ENCODE peak calls at places on chromosomes 3 and 15, in nine cellular contexts. Z, C, A, R, S, P, X, B and J are unnamed samples.

GRCh38 chr3:13484861-13485590 is 4.9 kb downstream of the HDAC11 start:
- DNase-seq in Z (peak), C (peak), A (no peak), R (no peak), S (no peak), P (no peak), X (no peak), B (no peak), J (no peak)

GRCh38 chr3:13647314-13648059 is 98.6 kb downstream of the FBLN2 start:
- DNase-seq in Z (peak), C (no peak), A (no peak), R (no peak), S (no peak), P (peak), X (no peak), B (no peak), J (no peak)

GRCh38 chr15:68054658-68055223 is 626 bp downstream of the PIAS1 start:
- DNase-seq in Z (peak), C (peak), A (peak), R (peak), S (peak), P (peak), X (peak), B (no peak), J (no peak)

GRCh38 chr15:75156306-75157215 is 45.1 kb upstream of the C15orf39 start:
- DNase-seq in Z (no peak), C (peak), A (no peak), R (no peak), S (peak), P (no peak), X (no peak), B (no peak), J (no peak)

GRCh38 chr3:76991165-76991564 is 48.7 kb upstream of the ROBO2 start:
- DNase-seq in Z (no peak), C (no peak), A (no peak), R (no peak), S (no peak), P (no peak), X (no peak), B (no peak), J (no peak)

GRCh38 chr15:76059320-76060097 is at the start of gene TMEM266:
- DNase-seq in Z (peak), C (peak), A (no peak), R (no peak), S (peak), P (peak), X (no peak), B (no peak), J (no peak)

GRCh38 chr3:120028271-120029047 is 65.8 kb downstream of the GSK3B start:
- DNase-seq in Z (no peak), C (no peak), A (no peak), R (no peak), S (no peak), P (no peak), X (no peak), B (no peak), J (no peak)

GRCh38 chr3:184295771-184296170 is 3.3 kb upstream of the PSMD2 start:
- DNase-seq in Z (no peak), C (no peak), A (no peak), R (no peak), S (no peak), P (no peak), X (no peak), B (no peak), J (no peak)

GRCh38 chr3:146052791-146053310 is 108.1 kb downstream of the PLOD2 start:
- DNase-seq in Z (peak), C (no peak), A (no peak), R (no peak), S (no peak), P (peak), X (no peak), B (no peak), J (no peak)

DNA sequence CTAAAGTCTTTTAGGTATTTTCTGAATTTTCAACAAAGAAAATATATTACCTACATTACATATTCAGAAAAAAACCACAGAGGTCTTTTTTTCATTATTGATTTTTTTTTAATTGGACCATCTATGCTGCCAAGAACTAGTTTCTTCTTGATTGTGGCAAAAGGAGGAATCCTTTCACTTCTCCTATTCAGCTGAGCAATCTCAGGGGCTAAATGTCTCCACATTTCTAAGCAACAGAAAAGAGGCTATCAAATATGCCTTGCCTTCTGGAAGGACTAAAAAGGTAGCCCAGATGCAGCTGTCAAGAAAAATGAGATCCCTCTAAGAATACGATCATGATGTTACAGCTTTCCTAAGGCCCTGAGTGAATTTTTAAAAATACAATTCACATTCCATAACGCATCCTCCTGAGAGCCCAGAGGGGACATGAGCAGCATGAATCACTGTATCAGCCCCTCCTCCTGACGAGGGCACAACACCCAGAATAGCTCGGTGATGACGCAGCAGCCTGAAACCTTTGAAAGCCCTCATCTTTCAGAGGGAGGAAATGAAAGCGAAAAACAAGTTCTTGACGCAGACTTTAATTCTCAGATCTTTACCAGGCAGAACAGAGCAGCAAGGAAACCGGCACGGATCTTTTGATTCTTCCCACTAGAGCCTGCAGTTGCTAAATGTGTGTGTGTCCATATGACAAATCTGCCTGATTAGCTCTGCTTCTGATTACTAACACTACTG is 24.6 kb downstream of the RUBCN start:
- DNase-seq in Z (peak), C (no peak), A (peak), R (peak), S (peak), P (peak), X (peak), B (peak), J (peak)
- H3K4me3 ChIP-seq in Z (peak), C (no peak), A (peak), R (peak), S (peak), P (peak), X (peak), B (peak), J (no peak)

GRCh38 chr15:40443255-40443654 is 2.5 kb downstream of the BAHD1 start:
- DNase-seq in Z (no peak), C (no peak), A (no peak), R (no peak), S (no peak), P (no peak), X (no peak), B (no peak), J (no peak)

GRCh38 chr15:40440300-40441011 is at the start of gene BAHD1:
- DNase-seq in Z (peak), C (peak), A (peak), R (peak), S (peak), P (peak), X (peak), B (peak), J (peak)

GRCh38 chr15:40443846-40444245 is 3.1 kb downstream of the BAHD1 start:
- DNase-seq in Z (no peak), C (no peak), A (no peak), R (no peak), S (no peak), P (peak), X (no peak), B (no peak), J (no peak)

GRCh38 chr15:40441012-40441735 is 421 bp downstream of the BAHD1 start:
- DNase-seq in Z (no peak), C (peak), A (no peak), R (peak), S (no peak), P (peak), X (no peak), B (no peak), J (no peak)

GRCh38 chr15:40441736-40442531 is 1.2 kb downstream of the BAHD1 start:
- DNase-seq in Z (no peak), C (peak), A (no peak), R (peak), S (peak), P (peak), X (no peak), B (no peak), J (no peak)
- H3K4me3 ChIP-seq in Z (peak), C (peak), A (peak), R (peak), S (peak), P (peak), X (peak), B (peak), J (peak)

GRCh38 chr3:4494807-4495200 is 1.7 kb downstream of the ITPR1 start:
- DNase-seq in Z (no peak), C (no peak), A (no peak), R (peak), S (no peak), P (no peak), X (no peak), B (no peak), J (no peak)
- H3K4me3 ChIP-seq in Z (peak), C (peak), A (peak), R (peak), S (no peak), P (peak), X (peak), B (no peak), J (no peak)

GRCh38 chr3:43769471-43770425 is 79.0 kb downstream of the ABHD5 start:
- DNase-seq in Z (peak), C (peak), A (peak), R (peak), S (peak), P (peak), X (peak), B (peak), J (peak)

GRCh38 chr3:43770426-43771103 is 79.8 kb downstream of the ABHD5 start:
- DNase-seq in Z (peak), C (peak), A (peak), R (no peak), S (no peak), P (peak), X (peak), B (no peak), J (no peak)

GRCh38 chr3:43766672-43767465 is 76.1 kb downstream of the ABHD5 start:
- DNase-seq in Z (peak), C (no peak), A (no peak), R (no peak), S (no peak), P (peak), X (no peak), B (peak), J (no peak)

GRCh38 chr3:43768594-43768993 is 77.9 kb downstream of the ABHD5 start:
- DNase-seq in Z (peak), C (no peak), A (no peak), R (no peak), S (no peak), P (peak), X (peak), B (no peak), J (no peak)

GRCh38 chr3:43769097-43769470 is 78.3 kb downstream of the ABHD5 start:
- DNase-seq in Z (no peak), C (no peak), A (no peak), R (no peak), S (no peak), P (no peak), X (no peak), B (no peak), J (no peak)
- H3K4me3 ChIP-seq in Z (no peak), C (peak), A (no peak), R (no peak), S (no peak), P (no peak), X (peak), B (no peak), J (no peak)